ENCODE peak calls at places on chromosomes 11 and 22, in eight cellular contexts. O, G, I, D, A, L, Q and C are unnamed samples.

GRCh38 chr11:79498681-79499080 is 57.9 kb upstream of the TENM4 start:
- DNase-seq in O (no peak), G (no peak), I (no peak), D (no peak), A (no peak), L (no peak), Q (no peak), C (no peak)

GRCh38 chr11:74157169-74157568 is 13.6 kb downstream of the C2CD3 start:
- DNase-seq in O (no peak), G (no peak), I (no peak), D (no peak), A (no peak), L (no peak), Q (peak; percentile 47), C (no peak)

GRCh38 chr11:115256326-115257197 is 247.7 kb downstream of the CADM1 start:
- DNase-seq in O (no peak), G (no peak), I (peak; percentile 10), D (peak; percentile 25), A (no peak), L (no peak), Q (no peak), C (no peak)

GRCh38 chr11:111983187-111983986 is 41.8 kb upstream of the DLAT start:
- DNase-seq in O (no peak), G (no peak), I (peak; percentile 79), D (no peak), A (no peak), L (peak; percentile 68), Q (no peak), C (peak; percentile 54)

GRCh38 chr22:31945971-31946680 is 1.8 kb downstream of the YWHAH start:
- DNase-seq in O (no peak), G (no peak), I (peak; percentile 39), D (peak; percentile 20), A (no peak), L (no peak), Q (no peak), C (peak; percentile 25)

GRCh38 chr11:14789879-14790484 is 102.0 kb downstream of the CYP2R1 start:
- DNase-seq in O (no peak), G (no peak), I (no peak), D (no peak), A (no peak), L (no peak), Q (no peak), C (no peak)

GRCh38 chr11:11636671-11637070 is 14.9 kb upstream of the GALNT18 start:
- DNase-seq in O (no peak), G (no peak), I (no peak), D (no peak), A (no peak), L (no peak), Q (no peak), C (no peak)

GRCh38 chr11:57255618-57256017 is 18.6 kb upstream of the APLNR start:
- DNase-seq in O (no peak), G (no peak), I (no peak), D (no peak), A (no peak), L (no peak), Q (peak; percentile 71), C (no peak)

GRCh38 chr11:93668171-93668570 is 6.7 kb downstream of the CEP295 start:
- DNase-seq in O (no peak), G (no peak), I (no peak), D (no peak), A (no peak), L (no peak), Q (no peak), C (no peak)

GRCh38 chr11:46612326-46612725 is 4.7 kb downstream of the HARBI1 start:
- DNase-seq in O (no peak), G (no peak), I (no peak), D (no peak), A (no peak), L (no peak), Q (no peak), C (no peak)

GRCh38 chr11:46272816-46273427 is 4.5 kb upstream of the CREB3L1 start:
- DNase-seq in O (no peak), G (no peak), I (peak; percentile 84), D (no peak), A (no peak), L (peak; percentile 72), Q (no peak), C (peak; percentile 78)

GRCh38 chr11:12731841-12732336 is 57.7 kb downstream of the TEAD1 start:
- DNase-seq in O (no peak), G (peak; percentile 15), I (no peak), D (no peak), A (no peak), L (no peak), Q (peak; percentile 57), C (no peak)

GRCh38 chr11:121321614-121322243 is 29.2 kb downstream of the SC5D start:
- DNase-seq in O (no peak), G (peak; percentile 12), I (peak; percentile 68), D (peak; percentile 18), A (no peak), L (no peak), Q (peak; percentile 16), C (no peak)
- TF ChIP-seq CTCF in O (no peak), G (peak; percentile 34), I (peak; percentile 12), D (no peak), A (no peak), L (peak; percentile 35), Q (no peak), C (no peak)

DNA sequence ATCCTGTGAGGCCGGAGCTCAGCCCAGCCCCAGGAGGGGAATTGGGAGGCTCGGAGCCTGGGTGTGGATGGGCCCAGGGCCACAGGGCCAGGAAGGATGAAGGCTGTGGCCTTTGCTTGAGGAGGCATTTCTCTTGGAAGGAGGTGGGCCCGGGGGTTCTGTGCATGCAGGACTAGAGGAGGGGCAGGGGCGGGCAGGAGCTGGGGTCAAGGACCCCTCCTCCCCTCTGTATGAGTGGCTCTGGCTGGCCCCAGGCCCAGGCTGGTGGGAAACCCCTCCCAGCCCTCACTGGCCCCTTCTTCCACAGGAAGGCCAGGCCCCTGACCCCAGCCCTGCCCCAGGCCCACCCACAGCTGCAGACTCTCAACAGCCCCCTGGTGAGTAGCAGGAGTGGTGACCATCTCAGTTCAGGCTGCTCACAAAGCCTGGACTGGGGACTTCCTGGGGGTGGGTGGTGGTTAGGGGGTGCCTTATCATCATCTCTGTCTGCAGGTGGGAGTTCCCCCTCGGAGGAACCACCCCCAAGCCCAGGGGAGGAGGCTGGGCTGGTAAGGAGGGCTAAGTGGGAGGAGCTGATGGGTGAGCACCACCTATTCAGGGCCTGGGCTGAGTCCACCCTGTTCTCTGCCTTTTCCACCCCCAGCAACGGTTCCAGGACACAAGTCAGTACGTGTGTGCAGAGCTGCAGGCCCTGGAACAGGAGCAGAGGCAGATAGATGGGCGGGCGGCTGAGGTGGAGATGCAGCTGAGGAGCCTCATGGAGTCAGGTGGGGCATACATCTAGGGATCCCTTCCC is 6.0 kb downstream of the KCNK7 start:
- DNase-seq in O (no peak), G (no peak), I (no peak), D (no peak), A (no peak), L (no peak), Q (no peak), C (no peak)
- H3K4me1 ChIP-seq in O (peaks cover 71% of the 10 kb centered on the region), G (peaks cover 14% of the 10 kb centered on the region), I (peaks cover 24% of the 10 kb centered on the region), D (peaks cover 22% of the 10 kb centered on the region), A (peaks cover 13% of the 10 kb centered on the region), L (peaks cover 40% of the 10 kb centered on the region), Q (peaks cover 36% of the 10 kb centered on the region), C (peaks cover 73% of the 10 kb centered on the region)

GRCh38 chr11:64778473-64779298 is at the start of gene SF1:
- DNase-seq in O (peak; percentile 99), G (peak; percentile 100), I (peak; percentile 99), D (peak; percentile 99), A (peak; percentile 97), L (peak; percentile 99), Q (peak; percentile 100), C (peak; percentile 96)

GRCh38 chr11:64776875-64777274 is 1.5 kb downstream of the SF1 start:
- DNase-seq in O (no peak), G (no peak), I (no peak), D (no peak), A (no peak), L (peak; percentile 10), Q (no peak), C (no peak)

GRCh38 chr11:64778223-64778472 is 194 bp downstream of the SF1 start:
- DNase-seq in O (no peak), G (no peak), I (no peak), D (no peak), A (no peak), L (no peak), Q (no peak), C (no peak)

GRCh38 chr11:64777449-64778222 is 706 bp downstream of the SF1 start:
- DNase-seq in O (peak; percentile 70), G (no peak), I (peak; percentile 87), D (peak; percentile 78), A (peak; percentile 77), L (peak; percentile 89), Q (peak; percentile 78), C (peak; percentile 86)

GRCh38 chr11:64776425-64776824 is 1.9 kb downstream of the SF1 start:
- DNase-seq in O (no peak), G (no peak), I (no peak), D (no peak), A (no peak), L (no peak), Q (no peak), C (no peak)
- H3K4me3 ChIP-seq in O (peak overlapping the region; percentile 57), G (peak overlapping the region; percentile 99), I (no peak overlapping the region), D (peak overlapping the region; percentile 99), A (peak overlapping the region; percentile 97), L (peak overlapping the region; percentile 87), Q (peak overlapping the region; percentile 84), C (peak overlapping the region; percentile 84)

DNA sequence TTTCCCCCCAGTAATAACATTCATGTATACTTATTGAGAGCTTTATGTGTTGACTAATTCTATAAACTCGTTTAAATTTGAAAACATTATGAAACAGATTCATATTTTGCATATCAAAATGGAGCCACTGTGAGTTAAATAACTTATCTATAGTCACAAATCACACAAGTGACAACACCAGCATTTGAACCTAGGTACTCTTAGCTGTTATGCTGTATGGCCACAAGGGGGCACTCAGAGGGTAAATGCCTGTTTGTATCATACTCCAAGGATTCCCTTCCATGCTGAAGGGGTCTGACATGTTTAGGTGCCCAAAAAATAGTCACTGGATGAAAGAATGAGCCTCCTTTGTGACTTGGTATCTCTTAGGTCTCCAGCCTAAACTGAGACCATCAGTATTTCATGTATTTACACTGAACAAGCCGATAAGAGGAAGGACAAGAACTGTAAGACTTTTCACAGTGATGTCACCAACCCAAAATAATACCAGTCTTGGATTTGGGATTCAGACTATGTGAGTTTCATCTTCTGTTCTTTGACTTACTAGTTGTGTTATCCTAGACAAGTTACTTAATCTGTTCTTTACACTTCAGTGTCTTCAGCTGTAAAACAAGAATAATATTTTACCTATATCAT is 12.2 kb upstream of the OR52D1 start:
- DNase-seq in O (no peak), G (peak; percentile 38), I (peak; percentile 47), D (peak; percentile 17), A (peak; percentile 2), L (no peak), Q (peak; percentile 27), C (no peak)
- TF ChIP-seq CTCF in O (peak; percentile 24), G (peak; percentile 89), I (peak; percentile 76), D (peak; percentile 56), A (peak; percentile 74), L (peak; percentile 83), Q (peak; percentile 89), C (peak; percentile 73)